ENCODE peak calls at places on chromosomes 16 and 17, in six cellular contexts. H is left ventricle myocardium superior, W is mesendoderm, I is H54, B is NCI-H1092 treated with DMSO at 0.1 percent for 48 hours, O is mucosa of descending colon. Q is an unnamed sample.

GRCh38 chr17:47999612-48000011 is 28.7 kb downstream of the CDK5RAP3 start:
- DNase-seq in H (no peak), W (peak), I (peak), B (no peak), O (no peak), Q (no peak)

GRCh38 chr17:40373999-40374398 is 9.5 kb upstream of the GJD3 start:
- DNase-seq in H (no peak), W (no peak), I (no peak), B (no peak), O (peak), Q (no peak)

GRCh38 chr17:63984651-63985386 is 12.1 kb upstream of the SCN4A start:
- DNase-seq in H (no peak), W (no peak), I (peak), B (no peak), O (peak), Q (peak)

GRCh38 chr16:29809850-29810698 is 1.9 kb upstream of the PRRT2 start:
- DNase-seq in H (peak), W (peak), I (no peak), B (no peak), O (peak), Q (no peak)

GRCh38 chr16:3957344-3957980 is 76.9 kb upstream of the CREBBP start:
- DNase-seq in H (no peak), W (no peak), I (no peak), B (no peak), O (no peak), Q (no peak)

GRCh38 chr17:38667099-38667786 is 7.5 kb downstream of the EPOP start:
- DNase-seq in H (peak), W (peak), I (peak), B (peak), O (peak), Q (peak)

GRCh38 chr17:16439867-16440351 is 24.5 kb downstream of the TRPV2 start:
- DNase-seq in H (no peak), W (no peak), I (no peak), B (no peak), O (no peak), Q (no peak)

GRCh38 chr16:75139498-75139897 is 8.8 kb upstream of the ZFP1 start:
- DNase-seq in H (no peak), W (no peak), I (no peak), B (no peak), O (peak), Q (no peak)

GRCh38 chr16:19666451-19666850 is 51.6 kb downstream of the KNOP1 start:
- DNase-seq in H (peak), W (no peak), I (no peak), B (no peak), O (no peak), Q (no peak)

GRCh38 chr16:68902376-68903345 is 59.3 kb downstream of the TANGO6 start:
- DNase-seq in H (no peak), W (peak), I (peak), B (peak), O (peak), Q (peak)

Q was measured in dermis microvascular lymphatic vessel endothelial cell.